ENCODE peak calls at places on chromosomes 6 and 20, in five cellular contexts. R, K, I, O and L are unnamed samples.

GRCh38 chr6:39913391-39913916 is 20.8 kb downstream of the MOCS1 start:
- DNase-seq in R (no peak), K (no peak), O (no peak), I (no peak), L (no peak)

GRCh38 chr6:31877125-31877650 is 1.6 kb downstream of the SLC44A4 start:
- DNase-seq in I (no peak), R (no peak), O (no peak), K (no peak), L (no peak)

GRCh38 chr6:33926451-33926850 is 122.6 kb upstream of the MLN start:
- DNase-seq in I (no peak), O (no peak), R (no peak), K (no peak), L (no peak)

GRCh38 chr6:107616776-107617175 is 126.9 kb downstream of the SOBP start:
- DNase-seq in K (no peak), I (no peak), R (no peak), O (no peak), L (no peak)

GRCh38 chr6:19669206-19669605 is 168.0 kb upstream of the ID4 start:
- DNase-seq in K (no peak), O (no peak), I (no peak), R (no peak), L (no peak)

GRCh38 chr20:60262967-60263603 is 304.9 kb downstream of the CDH26 start:
- DNase-seq in I (no peak), R (peak; percentile 47), K (no peak), O (peak; percentile 27), L (no peak)

GRCh38 chr6:84766796-84767590 is 2.6 kb upstream of the TBX18 start:
- DNase-seq in K (no peak), I (no peak), O (peak; percentile 49), R (no peak), L (no peak)

GRCh38 chr6:116969211-116969863 is 92.3 kb downstream of the RFX6 start:
- DNase-seq in O (peak; percentile 45), I (no peak), K (no peak), R (no peak), L (no peak)

GRCh38 chr6:26318459-26319404 is 46.3 kb upstream of the BTN3A2 start:
- DNase-seq in I (no peak), K (no peak), O (no peak), R (no peak), L (no peak)

DNA sequence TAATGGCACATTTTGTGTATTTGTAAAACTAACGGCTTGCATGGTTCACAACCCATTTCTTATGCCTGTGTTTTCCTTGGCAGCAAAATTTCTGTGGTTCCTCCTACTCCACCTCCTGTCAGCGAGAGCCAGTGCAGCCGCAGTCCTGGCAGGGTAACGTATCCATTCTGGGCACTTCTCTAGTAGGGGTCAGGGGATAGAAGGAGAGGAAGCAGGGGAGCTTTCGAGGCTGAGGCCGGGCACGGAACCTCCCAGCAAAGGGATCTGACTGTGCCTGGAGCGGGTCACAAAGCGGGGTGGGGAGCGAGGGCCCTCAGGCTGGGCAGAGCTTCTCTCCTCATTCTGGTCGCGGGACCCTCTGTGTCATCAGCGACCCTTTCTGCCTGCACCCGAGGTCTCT is 58.4 kb downstream of the SYTL3 start:
- DNase-seq in I (no peak), R (no peak), O (no peak), K (no peak), L (no peak)
- H3K27ac ChIP-seq in I (peak overlapping the region; percentile 13), R (no peak overlapping the region), O (no peak overlapping the region), K (peak overlapping the region; percentile 37), L (no peak overlapping the region)

GRCh38 chr20:2956480-2956879 is 83.2 kb downstream of the PTPRA start:
- DNase-seq in I (no peak), K (no peak), O (no peak), R (no peak), L (no peak)
- H3K27ac ChIP-seq in I (no peak overlapping the region), K (no peak overlapping the region), O (no peak overlapping the region), R (no peak overlapping the region), L (no peak overlapping the region)

GRCh38 chr6:10417681-10418104 is 2.8 kb upstream of the TFAP2A start:
- DNase-seq in O (no peak), K (no peak), I (no peak), R (no peak), L (no peak)
- H3K27ac ChIP-seq in O (no peak overlapping the region), K (peak overlapping the region; percentile 97), I (no peak overlapping the region), R (no peak overlapping the region), L (no peak overlapping the region)

GRCh38 chr6:12136905-12137304 is 124.8 kb downstream of the HIVEP1 start:
- DNase-seq in I (no peak), R (no peak), K (no peak), O (no peak), L (no peak)

GRCh38 chr6:12138377-12138776 is 126.3 kb downstream of the HIVEP1 start:
- DNase-seq in O (no peak), I (no peak), R (no peak), K (no peak), L (no peak)

GRCh38 chr6:12134991-12135390 is 122.9 kb downstream of the HIVEP1 start:
- DNase-seq in I (no peak), R (no peak), K (no peak), O (no peak), L (no peak)

GRCh38 chr6:12138936-12139335 is 126.8 kb downstream of the HIVEP1 start:
- DNase-seq in I (no peak), K (no peak), R (no peak), O (no peak), L (no peak)

DNA sequence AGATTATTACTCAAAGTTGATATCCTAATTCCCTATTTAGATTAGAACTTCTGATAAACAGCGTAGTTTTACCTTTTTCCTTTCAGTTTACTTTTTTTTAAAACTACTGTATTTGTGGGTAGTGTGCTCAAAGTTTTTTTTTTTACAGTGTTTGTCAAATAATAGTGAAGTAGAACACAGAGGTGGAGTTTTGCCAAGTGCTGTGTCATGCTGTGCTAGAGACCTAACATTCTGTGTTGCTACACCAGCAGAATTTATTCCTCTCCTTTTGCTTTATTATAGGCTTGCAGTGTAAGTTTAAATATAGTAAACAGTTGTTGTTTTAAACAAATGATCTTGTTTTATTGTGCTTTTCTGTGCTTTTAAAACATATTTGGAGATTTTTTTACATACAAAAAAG is 125.4 kb downstream of the HIVEP1 start:
- DNase-seq in O (no peak), K (no peak), I (peak; percentile 52), R (no peak), L (peak; percentile 19)
- H3K27ac ChIP-seq in O (no peak overlapping the region), K (no peak overlapping the region), I (no peak overlapping the region), R (no peak overlapping the region), L (no peak overlapping the region)

GRCh38 chr20:49853640-49854039 is 41.0 kb downstream of the SLC9A8 start:
- DNase-seq in K (no peak), I (no peak), R (no peak), O (no peak), L (no peak)
- H3K27ac ChIP-seq in K (peak overlapping the region; percentile 7), I (no peak overlapping the region), R (no peak overlapping the region), O (no peak overlapping the region), L (no peak overlapping the region)

GRCh38 chr6:6697620-6698019 is 109.1 kb downstream of the LY86 start:
- DNase-seq in O (no peak), K (no peak), I (no peak), R (no peak), L (no peak)
- H3K27ac ChIP-seq in O (no peak overlapping the region), K (peak overlapping the region; percentile 50), I (no peak overlapping the region), R (no peak overlapping the region), L (no peak overlapping the region)

DNA sequence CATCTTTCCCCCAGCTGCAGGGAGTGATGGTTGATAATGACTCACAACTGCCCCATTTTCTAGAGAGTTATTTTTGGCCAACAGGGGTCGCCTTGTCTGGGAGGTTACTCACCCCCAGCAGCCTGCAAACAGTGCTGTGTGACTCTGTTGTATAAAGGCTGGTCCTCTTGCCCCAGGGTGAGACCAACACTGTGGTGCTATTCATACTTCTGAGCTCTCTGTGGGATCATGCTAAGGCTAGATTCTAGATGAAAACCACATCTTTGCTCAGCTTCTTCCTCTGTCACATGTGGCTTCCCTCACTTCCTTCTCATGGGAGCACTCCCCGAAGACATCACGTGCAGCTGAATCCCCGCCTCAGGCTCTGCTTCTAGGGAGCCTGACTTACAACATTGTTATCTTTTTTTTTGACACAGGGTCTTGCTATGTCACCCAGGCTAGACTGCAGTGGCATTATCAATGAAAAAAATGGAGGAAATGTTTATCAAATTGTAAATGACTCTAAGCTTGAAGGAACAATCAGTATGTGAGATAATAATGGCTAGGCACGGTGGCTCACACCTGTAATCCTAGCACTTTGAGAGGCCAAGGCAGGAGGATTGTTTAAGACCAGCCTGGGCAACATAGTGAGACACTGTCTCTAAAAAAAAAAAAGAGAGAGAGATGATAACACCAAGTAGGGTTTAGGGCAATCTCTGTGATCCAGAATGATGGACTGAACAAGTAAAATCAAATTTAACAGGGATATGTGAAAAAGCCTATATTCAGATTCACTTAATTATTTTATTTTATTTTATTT is 55.7 kb upstream of the SLC23A2 start:
- DNase-seq in O (no peak), K (peak; percentile 22), I (peak; percentile 12), R (peak; percentile 60), L (peak; percentile 1)
- H3K27ac ChIP-seq in O (no peak overlapping the region), K (no peak overlapping the region), I (no peak overlapping the region), R (no peak overlapping the region), L (peak overlapping the region; percentile 30)

DNA sequence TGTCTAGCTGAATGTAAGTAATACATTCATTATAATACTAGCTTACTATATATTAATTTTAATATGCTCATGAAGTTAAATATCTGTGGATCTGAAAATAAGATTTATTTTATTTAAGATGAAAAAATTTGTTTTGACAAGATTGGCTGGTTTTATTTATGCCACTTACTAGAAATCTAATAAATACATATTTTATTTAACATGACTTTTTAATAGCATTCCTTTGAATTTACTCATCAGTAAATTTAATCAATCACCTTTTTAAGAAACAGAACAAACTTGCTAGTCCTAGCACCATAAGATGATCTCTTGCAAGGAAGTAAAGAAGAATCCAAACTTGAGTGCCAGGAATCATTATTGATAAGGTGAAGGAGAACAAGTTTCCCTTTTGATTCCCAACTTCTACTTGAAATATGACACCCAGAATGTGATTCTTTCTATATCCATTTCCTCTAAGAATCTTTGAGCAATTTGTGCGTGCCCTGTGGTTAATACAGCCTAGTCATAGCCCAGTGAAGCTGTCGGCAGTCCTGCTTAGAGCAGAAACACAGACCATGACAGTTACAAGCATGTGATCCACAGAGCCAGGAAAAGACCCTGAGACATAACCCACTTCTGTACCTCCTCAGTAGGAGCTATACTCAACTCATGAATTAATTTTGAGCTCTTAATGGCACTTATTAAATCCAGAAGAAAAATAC is 282.3 kb upstream of the QKI start:
- DNase-seq in O (no peak), R (no peak), I (no peak), K (no peak), L (no peak)
- H3K27ac ChIP-seq in O (no peak overlapping the region), R (no peak overlapping the region), I (no peak overlapping the region), K (no peak overlapping the region), L (no peak overlapping the region)